ENCODE peak calls at places on chromosomes 13 and 19, in ten cellular contexts. One of them, this sample, is unnamed.

GRCh38 chr19:18520848-18521691 is 800 bp downstream of the ELL start:
- DNase-seq in vagina: no peak
- DNase-seq in breast epithelium: no peak
- DNase-seq in suprapubic skin: no peak
- DNase-seq in GM12892: no peak
- DNase-seq in HCT116: no peak
- DNase-seq in GM12891: no peak
- DNase-seq in transverse colon: peak; percentile 78
- DNase-seq in sigmoid colon: peak; percentile 81
- DNase-seq in GM23338: peak; percentile 38
- DNase-seq in this sample: peak; percentile 50

GRCh38 chr19:51480590-51480989 is 2.3 kb downstream of the CEACAM18 start:
- DNase-seq in vagina: no peak
- DNase-seq in transverse colon: no peak
- DNase-seq in suprapubic skin: no peak
- DNase-seq in GM12891: no peak
- DNase-seq in GM12892: no peak
- DNase-seq in HCT116: no peak
- DNase-seq in sigmoid colon: peak; percentile 35
- DNase-seq in breast epithelium: no peak
- DNase-seq in GM23338: peak; percentile 81
- DNase-seq in this sample: no peak

GRCh38 chr19:2540646-2541454 is 64.9 kb downstream of the GADD45B start:
- DNase-seq in suprapubic skin: peak; percentile 96
- DNase-seq in HCT116: peak; percentile 90
- DNase-seq in GM12891: no peak
- DNase-seq in transverse colon: peak; percentile 82
- DNase-seq in GM12892: no peak
- DNase-seq in vagina: no peak
- DNase-seq in breast epithelium: peak; percentile 97
- DNase-seq in sigmoid colon: peak; percentile 98
- DNase-seq in GM23338: peak; percentile 99
- DNase-seq in this sample: peak; percentile 89

GRCh38 chr19:18669524-18669817 is 14.0 kb upstream of the CRTC1 start:
- DNase-seq in transverse colon: no peak
- DNase-seq in GM12892: no peak
- DNase-seq in suprapubic skin: no peak
- DNase-seq in sigmoid colon: no peak
- DNase-seq in HCT116: no peak
- DNase-seq in GM23338: no peak
- DNase-seq in vagina: no peak
- DNase-seq in GM12891: no peak
- DNase-seq in breast epithelium: no peak
- DNase-seq in this sample: no peak

GRCh38 chr19:41299046-41299754 is 10.8 kb upstream of the CCDC97 start:
- DNase-seq in suprapubic skin: no peak
- DNase-seq in vagina: no peak
- DNase-seq in GM12891: no peak
- DNase-seq in breast epithelium: no peak
- DNase-seq in GM12892: no peak
- DNase-seq in sigmoid colon: peak; percentile 83
- DNase-seq in GM23338: no peak
- DNase-seq in HCT116: no peak
- DNase-seq in transverse colon: peak; percentile 59
- DNase-seq in this sample: no peak

GRCh38 chr19:45179063-45179847 is 671 bp downstream of the BLOC1S3 start:
- DNase-seq in GM23338: no peak
- DNase-seq in transverse colon: peak; percentile 42
- DNase-seq in sigmoid colon: no peak
- DNase-seq in GM12892: no peak
- DNase-seq in vagina: no peak
- DNase-seq in GM12891: no peak
- DNase-seq in HCT116: no peak
- DNase-seq in breast epithelium: no peak
- DNase-seq in suprapubic skin: no peak
- DNase-seq in this sample: peak; percentile 55

GRCh38 chr13:34627905-34628682 is 314.0 kb upstream of the NBEA start:
- DNase-seq in suprapubic skin: no peak
- DNase-seq in HCT116: no peak
- DNase-seq in vagina: no peak
- DNase-seq in breast epithelium: no peak
- DNase-seq in GM23338: no peak
- DNase-seq in GM12892: no peak
- DNase-seq in transverse colon: no peak
- DNase-seq in sigmoid colon: no peak
- DNase-seq in GM12891: no peak
- DNase-seq in this sample: no peak

GRCh38 chr13:48131481-48131992 is 36.6 kb upstream of the MED4 start:
- DNase-seq in suprapubic skin: no peak
- DNase-seq in GM12892: no peak
- DNase-seq in sigmoid colon: no peak
- DNase-seq in GM12891: no peak
- DNase-seq in transverse colon: no peak
- DNase-seq in vagina: no peak
- DNase-seq in breast epithelium: no peak
- DNase-seq in HCT116: no peak
- DNase-seq in GM23338: no peak
- DNase-seq in this sample: no peak

GRCh38 chr19:43798546-43799409 is 3.5 kb downstream of the LYPD5 start:
- DNase-seq in HCT116: peak; percentile 70
- DNase-seq in transverse colon: peak; percentile 69
- DNase-seq in GM12892: peak; percentile 15
- DNase-seq in sigmoid colon: no peak
- DNase-seq in breast epithelium: peak; percentile 71
- DNase-seq in suprapubic skin: no peak
- DNase-seq in vagina: no peak
- DNase-seq in GM23338: peak; percentile 92
- DNase-seq in GM12891: no peak
- DNase-seq in this sample: peak; percentile 62

GRCh38 chr13:44359983-44360375 is 13.6 kb upstream of the SERP2 start:
- DNase-seq in suprapubic skin: no peak
- DNase-seq in vagina: no peak
- DNase-seq in HCT116: peak; percentile 33
- DNase-seq in sigmoid colon: no peak
- DNase-seq in GM23338: no peak
- DNase-seq in GM12891: no peak
- DNase-seq in transverse colon: no peak
- DNase-seq in GM12892: no peak
- DNase-seq in breast epithelium: no peak
- DNase-seq in this sample: no peak

GRCh38 chr13:73056054-73056962 is 2.5 kb upstream of the KLF5 start:
- DNase-seq in transverse colon: no peak
- DNase-seq in suprapubic skin: no peak
- DNase-seq in vagina: no peak
- DNase-seq in breast epithelium: no peak
- DNase-seq in sigmoid colon: no peak
- DNase-seq in GM12891: no peak
- DNase-seq in GM12892: no peak
- DNase-seq in HCT116: peak; percentile 79
- DNase-seq in GM23338: no peak
- DNase-seq in this sample: no peak

GRCh38 chr13:35144496-35144895 is 202.4 kb downstream of the NBEA start:
- DNase-seq in vagina: no peak
- DNase-seq in sigmoid colon: no peak
- DNase-seq in transverse colon: no peak
- DNase-seq in suprapubic skin: no peak
- DNase-seq in HCT116: no peak
- DNase-seq in breast epithelium: no peak
- DNase-seq in GM12891: no peak
- DNase-seq in GM12892: no peak
- DNase-seq in GM23338: no peak
- DNase-seq in this sample: no peak

GRCh38 chr13:58144616-58145015 is 513.1 kb downstream of the PCDH17 start:
- DNase-seq in breast epithelium: no peak
- DNase-seq in transverse colon: no peak
- DNase-seq in GM12891: no peak
- DNase-seq in HCT116: no peak
- DNase-seq in suprapubic skin: no peak
- DNase-seq in GM12892: no peak
- DNase-seq in vagina: no peak
- DNase-seq in GM23338: no peak
- DNase-seq in sigmoid colon: no peak
- DNase-seq in this sample: no peak

GRCh38 chr19:58181902-58182576 is 822 bp upstream of the ZNF274 start:
- DNase-seq in suprapubic skin: no peak
- DNase-seq in sigmoid colon: no peak
- DNase-seq in GM12892: no peak
- DNase-seq in transverse colon: peak; percentile 42
- DNase-seq in HCT116: no peak
- DNase-seq in breast epithelium: peak; percentile 72
- DNase-seq in vagina: no peak
- DNase-seq in GM23338: peak; percentile 82
- DNase-seq in GM12891: no peak
- DNase-seq in this sample: peak; percentile 27
- TF ChIP-seq POLR2AphosphoS5 in suprapubic skin: peak; percentile 7
- TF ChIP-seq POLR2AphosphoS5 in sigmoid colon: no peak
- TF ChIP-seq POLR2AphosphoS5 in GM12892: no peak
- TF ChIP-seq POLR2AphosphoS5 in transverse colon: no peak
- TF ChIP-seq POLR2AphosphoS5 in HCT116: no peak
- TF ChIP-seq POLR2AphosphoS5 in breast epithelium: no peak
- TF ChIP-seq POLR2AphosphoS5 in vagina: no peak
- TF ChIP-seq POLR2AphosphoS5 in GM23338: no peak
- TF ChIP-seq POLR2AphosphoS5 in GM12891: no peak
- TF ChIP-seq POLR2AphosphoS5 in this sample: no peak

DNA sequence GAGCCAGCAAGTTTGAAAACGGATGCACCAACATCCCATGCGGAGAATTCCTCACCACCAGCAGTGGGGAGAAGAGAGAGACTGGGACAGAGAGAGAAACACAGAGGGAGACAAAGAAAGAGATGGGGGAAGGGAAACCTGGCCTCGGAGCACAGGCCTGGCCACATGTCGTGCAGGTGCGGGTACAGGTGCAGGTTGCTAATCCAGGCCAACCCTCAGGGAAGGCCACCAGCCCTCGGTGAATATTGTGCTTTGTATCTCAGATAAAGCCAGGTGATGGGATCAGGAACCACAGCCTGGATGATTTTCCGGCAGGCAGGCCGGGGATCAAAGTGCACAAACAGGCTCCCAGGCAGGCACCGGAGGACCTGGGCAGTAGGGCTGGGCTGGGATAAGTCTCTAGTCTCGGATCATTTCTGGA is 3.8 kb downstream of the GAS6 start:
- DNase-seq in suprapubic skin: no peak
- DNase-seq in GM12892: no peak
- DNase-seq in GM12891: no peak
- DNase-seq in sigmoid colon: no peak
- DNase-seq in vagina: no peak
- DNase-seq in breast epithelium: peak; percentile 39
- DNase-seq in HCT116: no peak
- DNase-seq in GM23338: peak; percentile 44
- DNase-seq in transverse colon: peak; percentile 81
- DNase-seq in this sample: peak; percentile 49
- TF ChIP-seq POLR2AphosphoS5 in suprapubic skin: no peak
- TF ChIP-seq POLR2AphosphoS5 in GM12892: no peak
- TF ChIP-seq POLR2AphosphoS5 in GM12891: no peak
- TF ChIP-seq POLR2AphosphoS5 in sigmoid colon: no peak
- TF ChIP-seq POLR2AphosphoS5 in vagina: no peak
- TF ChIP-seq POLR2AphosphoS5 in breast epithelium: no peak
- TF ChIP-seq POLR2AphosphoS5 in HCT116: no peak
- TF ChIP-seq POLR2AphosphoS5 in GM23338: no peak
- TF ChIP-seq POLR2AphosphoS5 in transverse colon: peak; percentile 48
- TF ChIP-seq POLR2AphosphoS5 in this sample: no peak

DNA sequence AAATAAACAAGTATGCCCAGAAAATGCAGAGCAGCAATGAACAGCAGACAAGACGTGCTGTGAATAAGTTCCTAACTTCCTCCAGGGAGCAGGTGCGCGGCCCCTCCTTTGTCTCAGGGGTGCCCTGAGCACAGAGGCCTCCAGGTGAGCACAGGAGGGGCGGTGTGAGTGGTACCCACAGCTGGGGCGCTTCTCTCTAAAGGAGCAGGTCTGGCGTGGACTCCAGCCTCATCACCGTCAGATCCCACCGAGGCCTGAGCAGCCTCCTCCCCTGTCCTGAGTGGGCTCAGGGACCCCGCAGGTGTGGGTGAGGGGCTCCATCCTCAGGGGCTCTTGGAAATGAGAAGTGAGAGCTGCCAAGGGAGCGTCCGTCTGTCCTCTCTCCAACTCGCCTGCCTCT is 3.2 kb downstream of the LILRA5 start:
- DNase-seq in GM12892: no peak
- DNase-seq in GM12891: no peak
- DNase-seq in suprapubic skin: no peak
- DNase-seq in transverse colon: no peak
- DNase-seq in HCT116: no peak
- DNase-seq in vagina: no peak
- DNase-seq in breast epithelium: peak; percentile 40
- DNase-seq in GM23338: no peak
- DNase-seq in sigmoid colon: no peak
- DNase-seq in this sample: no peak
- TF ChIP-seq POLR2AphosphoS5 in GM12892: no peak
- TF ChIP-seq POLR2AphosphoS5 in GM12891: no peak
- TF ChIP-seq POLR2AphosphoS5 in suprapubic skin: no peak
- TF ChIP-seq POLR2AphosphoS5 in transverse colon: no peak
- TF ChIP-seq POLR2AphosphoS5 in HCT116: no peak
- TF ChIP-seq POLR2AphosphoS5 in vagina: no peak
- TF ChIP-seq POLR2AphosphoS5 in breast epithelium: no peak
- TF ChIP-seq POLR2AphosphoS5 in GM23338: no peak
- TF ChIP-seq POLR2AphosphoS5 in sigmoid colon: no peak
- TF ChIP-seq POLR2AphosphoS5 in this sample: no peak

GRCh38 chr13:99566125-99567083 is 65.1 kb downstream of the TM9SF2 start:
- DNase-seq in GM12891: peak; percentile 12
- DNase-seq in transverse colon: no peak
- DNase-seq in suprapubic skin: no peak
- DNase-seq in GM23338: peak; percentile 45
- DNase-seq in breast epithelium: no peak
- DNase-seq in vagina: no peak
- DNase-seq in HCT116: no peak
- DNase-seq in GM12892: no peak
- DNase-seq in sigmoid colon: no peak
- DNase-seq in this sample: no peak

GRCh38 chr13:99564389-99564788 is 63.1 kb downstream of the TM9SF2 start:
- DNase-seq in GM23338: no peak
- DNase-seq in suprapubic skin: no peak
- DNase-seq in HCT116: no peak
- DNase-seq in transverse colon: no peak
- DNase-seq in breast epithelium: no peak
- DNase-seq in vagina: no peak
- DNase-seq in GM12891: no peak
- DNase-seq in sigmoid colon: no peak
- DNase-seq in GM12892: no peak
- DNase-seq in this sample: no peak

DNA sequence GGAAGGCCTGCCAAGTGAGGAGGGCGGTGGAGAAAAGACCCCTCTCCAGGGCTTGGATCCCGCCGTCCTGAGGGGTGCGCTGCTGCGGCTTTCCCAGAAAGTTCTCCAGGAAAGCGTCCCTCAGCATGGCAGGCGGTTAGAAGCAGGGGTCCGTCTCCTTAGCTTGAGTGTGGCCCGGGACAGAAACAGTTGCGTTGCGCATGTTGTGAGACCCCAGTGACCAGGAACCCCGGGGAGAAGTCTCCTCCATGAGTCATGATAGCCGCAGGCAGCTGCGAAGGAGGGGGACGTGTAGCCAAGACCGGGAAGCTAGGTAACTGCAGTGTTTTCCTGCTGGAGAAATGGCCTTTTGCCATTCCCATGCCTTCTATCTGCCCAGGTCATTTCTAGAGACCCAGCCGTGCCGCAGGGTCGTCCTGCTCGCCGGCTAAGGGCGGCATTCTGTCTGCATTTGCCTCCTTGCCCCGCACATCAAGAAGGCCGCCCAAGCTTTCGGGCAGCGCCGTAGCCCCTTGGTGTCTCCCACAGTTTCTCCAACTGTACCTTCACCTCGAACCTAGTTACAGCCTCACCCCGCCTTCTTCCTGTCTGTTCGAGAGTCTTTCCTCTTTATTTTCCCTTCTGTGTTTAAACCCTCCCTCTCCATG is 64.3 kb downstream of the TM9SF2 start:
- DNase-seq in HCT116: no peak
- DNase-seq in sigmoid colon: no peak
- DNase-seq in transverse colon: no peak
- DNase-seq in suprapubic skin: no peak
- DNase-seq in vagina: no peak
- DNase-seq in GM12892: no peak
- DNase-seq in GM12891: no peak
- DNase-seq in GM23338: peak; percentile 59
- DNase-seq in breast epithelium: no peak
- DNase-seq in this sample: no peak
- TF ChIP-seq POLR2AphosphoS5 in HCT116: no peak
- TF ChIP-seq POLR2AphosphoS5 in sigmoid colon: no peak
- TF ChIP-seq POLR2AphosphoS5 in transverse colon: no peak
- TF ChIP-seq POLR2AphosphoS5 in suprapubic skin: no peak
- TF ChIP-seq POLR2AphosphoS5 in vagina: no peak
- TF ChIP-seq POLR2AphosphoS5 in GM12892: peak; percentile 6
- TF ChIP-seq POLR2AphosphoS5 in GM12891: no peak
- TF ChIP-seq POLR2AphosphoS5 in GM23338: no peak
- TF ChIP-seq POLR2AphosphoS5 in breast epithelium: no peak
- TF ChIP-seq POLR2AphosphoS5 in this sample: no peak